ENCODE peak calls at places on chromosomes 13 and 19, in six cellular contexts. S is stimulated activated CD4-positive, alpha-beta T cell treated with anti-CD3 and anti-CD28 coated beads, Interleukin-4, amount 100 ng/mL, for 1 hour; Y is CD4-positive, alpha-beta T cell; N is left ventricle myocardium superior; X is astrocyte of the spinal cord; W is dermis blood vessel endothelial cell. A is an unnamed sample.

GRCh38 chr13:78161266-78161665 is 242.6 kb upstream of the EDNRB start:
- DNase-seq in S (no peak), Y (no peak), N (no peak), X (no peak), W (no peak), A (no peak)

GRCh38 chr13:37457594-37457993 is 141.0 kb downstream of the POSTN start:
- DNase-seq in S (no peak), Y (no peak), N (no peak), X (no peak), W (no peak), A (no peak)

GRCh38 chr19:15200575-15201364 is at the start of gene NOTCH3:
- DNase-seq in S (no peak), Y (no peak), N (peak), X (no peak), W (no peak), A (no peak)

GRCh38 chr19:10352764-10353671 is 13.6 kb upstream of the ICAM3 start:
- DNase-seq in S (no peak), Y (no peak), N (peak), X (no peak), W (no peak), A (no peak)

GRCh38 chr13:74557870-74558269 is 423.7 kb upstream of the KLF12 start:
- DNase-seq in S (no peak), Y (no peak), N (no peak), X (no peak), W (no peak), A (no peak)

GRCh38 chr13:111911754-111912452 is 155.0 kb upstream of the SOX1 start:
- DNase-seq in S (no peak), Y (no peak), N (no peak), X (no peak), W (no peak), A (no peak)

GRCh38 chr13:84745051-84745551 is 862.8 kb upstream of the SLITRK1 start:
- DNase-seq in S (no peak), Y (no peak), N (no peak), X (no peak), W (no peak), A (no peak)

GRCh38 chr19:3359850-3360493 is 6.4 kb upstream of the NFIC start:
- DNase-seq in S (peak), Y (peak), N (peak), X (no peak), W (peak), A (no peak)

GRCh38 chr13:94056362-94056990 is 423.0 kb downstream of the DCT start:
- DNase-seq in S (no peak), Y (no peak), N (no peak), X (no peak), W (no peak), A (no peak)

GRCh38 chr13:63088226-63088625 is 1672.6 kb upstream of the PCDH20 start:
- DNase-seq in S (no peak), Y (no peak), N (no peak), X (peak), W (no peak), A (no peak)

GRCh38 chr13:94952787-94953186 is 240.4 kb upstream of the SOX21 start:
- DNase-seq in S (no peak), Y (no peak), N (no peak), X (no peak), W (no peak), A (no peak)

GRCh38 chr13:34179481-34179880 is 361.5 kb downstream of the RFC3 start:
- DNase-seq in S (no peak), Y (no peak), N (no peak), X (peak), W (no peak), A (no peak)

GRCh38 chr19:33683881-33684549 is 62.3 kb downstream of the CHST8 start:
- DNase-seq in S (no peak), Y (no peak), N (peak), X (peak), W (peak), A (no peak)

GRCh38 chr13:32857689-32858088 is 158.5 kb upstream of the KL start:
- DNase-seq in S (no peak), Y (no peak), N (no peak), X (no peak), W (no peak), A (no peak)

GRCh38 chr19:46337487-46337886 is 9.4 kb upstream of the PPP5C start:
- DNase-seq in S (no peak), Y (no peak), N (no peak), X (no peak), W (no peak), A (no peak)

GRCh38 chr13:34416833-34417425 is 525.1 kb upstream of the NBEA start:
- DNase-seq in S (no peak), Y (no peak), N (peak), X (peak), W (no peak), A (no peak)

GRCh38 chr13:113123226-113124150 is 889 bp downstream of the F10 start:
- DNase-seq in S (no peak), Y (no peak), N (no peak), X (no peak), W (peak), A (no peak)

GRCh38 chr19:575527-576506 is 3.4 kb downstream of the BSG start:
- DNase-seq in S (no peak), Y (no peak), N (peak), X (peak), W (peak), A (peak)

GRCh38 chr19:18416778-18417249 is 2.4 kb upstream of the SSBP4 start:
- DNase-seq in S (peak), Y (peak), N (peak), X (peak), W (peak), A (no peak)

GRCh38 chr13:31835932-31836331 is 96.6 kb downstream of the RXFP2 start:
- DNase-seq in S (no peak), Y (no peak), N (no peak), X (peak), W (peak), A (peak)

GRCh38 chr13:101150998-101151397 is 265.3 kb downstream of the NALCN start:
- DNase-seq in S (no peak), Y (no peak), N (no peak), X (peak), W (peak), A (no peak)

GRCh38 chr13:104318121-104318520 is 1251.9 kb upstream of the SLC10A2 start:
- DNase-seq in S (no peak), Y (no peak), N (no peak), X (peak), W (peak), A (no peak)

GRCh38 chr13:20901668-20902437 is 693 bp downstream of the XPO4 start:
- DNase-seq in S (peak), Y (peak), N (peak), X (peak), W (peak), A (peak)

GRCh38 chr13:72208112-72208645 is 341.2 kb upstream of the DACH1 start:
- DNase-seq in S (no peak), Y (no peak), N (no peak), X (no peak), W (no peak), A (no peak)

GRCh38 chr13:110879482-110879881 is 35.4 kb downstream of the ANKRD10 start:
- DNase-seq in S (no peak), Y (no peak), N (no peak), X (no peak), W (no peak), A (no peak)

GRCh38 chr13:22961835-22962537 is 218.8 kb upstream of the SGCG start:
- DNase-seq in S (no peak), Y (no peak), N (no peak), X (no peak), W (no peak), A (no peak)

GRCh38 chr13:29763426-29764180 is 86.8 kb downstream of the UBL3 start:
- DNase-seq in S (no peak), Y (no peak), N (no peak), X (no peak), W (no peak), A (no peak)

GRCh38 chr19:10565028-10565566 is 713 bp downstream of the KRI1 start:
- DNase-seq in S (peak), Y (peak), N (peak), X (peak), W (peak), A (no peak)

GRCh38 chr19:45922281-45922680 is 7.7 kb upstream of the NANOS2 start:
- DNase-seq in S (no peak), Y (no peak), N (no peak), X (no peak), W (peak), A (no peak)

GRCh38 chr13:40191186-40191980 is 475.1 kb downstream of the FOXO1 start:
- DNase-seq in S (no peak), Y (no peak), N (no peak), X (peak), W (peak), A (no peak)

GRCh38 chr13:45042539-45042938 is 53.2 kb downstream of the GPALPP1 start:
- DNase-seq in S (no peak), Y (no peak), N (no peak), X (no peak), W (no peak), A (no peak)